ENCODE peak calls at places on chromosomes 12 and 14, in five cellular contexts. K is neural crest cell; M is fibroblast of the aortic adventitia; N is left lung; X is CD4-positive, alpha-beta T cell. J is an unnamed sample.

GRCh38 chr12:57111046-57111698 is at the start of gene STAT6:
- DNase-seq in K (peak), M (peak), N (peak), X (peak), J (no peak)

GRCh38 chr14:63770187-63770807 is 42.4 kb upstream of the SGPP1 start:
- DNase-seq in K (peak), M (peak), N (no peak), X (peak), J (no peak)

GRCh38 chr12:25592725-25593495 is 39.8 kb upstream of the LMNTD1 start:
- DNase-seq in K (no peak), M (no peak), N (no peak), X (no peak), J (no peak)

GRCh38 chr14:49193365-49194050 is 392.7 kb downstream of the RPS29 start:
- DNase-seq in K (no peak), M (no peak), N (no peak), X (no peak), J (no peak)

GRCh38 chr12:14111230-14111865 is 129.9 kb upstream of the GRIN2B start:
- DNase-seq in K (no peak), M (no peak), N (no peak), X (no peak), J (no peak)

GRCh38 chr12:47343684-47344567 is 264.2 kb upstream of the AMIGO2 start:
- DNase-seq in K (no peak), M (peak), N (no peak), X (no peak), J (no peak)

GRCh38 chr12:133145981-133146380 is 15.6 kb downstream of the ZNF10 start:
- DNase-seq in K (no peak), M (no peak), N (no peak), X (no peak), J (no peak)

GRCh38 chr14:100822921-100823320 is 3.0 kb upstream of the MEG3 start:
- DNase-seq in K (no peak), M (no peak), N (no peak), X (no peak), J (peak)

GRCh38 chr12:117507547-117507946 is 146.1 kb upstream of the NOS1 start:
- DNase-seq in K (no peak), M (no peak), N (no peak), X (no peak), J (no peak)

GRCh38 chr14:49505026-49505766 is 81.0 kb downstream of the RPS29 start:
- DNase-seq in K (no peak), M (no peak), N (no peak), X (no peak), J (no peak)

GRCh38 chr12:38954119-38954746 is 48.8 kb upstream of the CPNE8 start:
- DNase-seq in K (no peak), M (no peak), N (no peak), X (no peak), J (no peak)

GRCh38 chr14:100629696-100630095 is 42.5 kb upstream of the BEGAIN start:
- DNase-seq in K (no peak), M (no peak), N (no peak), X (no peak), J (no peak)

GRCh38 chr12:46950116-46950515 is 124.3 kb upstream of the SLC38A4 start:
- DNase-seq in K (no peak), M (no peak), N (no peak), X (no peak), J (no peak)

GRCh38 chr14:99129211-99129696 is 142.7 kb downstream of the BCL11B start:
- DNase-seq in K (no peak), M (no peak), N (no peak), X (no peak), J (peak)

GRCh38 chr14:96501383-96501745 is 818 bp upstream of the PAPOLA start:
- DNase-seq in K (no peak), M (no peak), N (no peak), X (no peak), J (no peak)

GRCh38 chr12:113261847-113262470 is 40.7 kb downstream of the TPCN1 start:
- DNase-seq in K (no peak), M (no peak), N (peak), X (no peak), J (no peak)

GRCh38 chr12:48034835-48035805 is 30.8 kb upstream of the COL2A1 start:
- DNase-seq in K (no peak), M (no peak), N (no peak), X (no peak), J (no peak)

GRCh38 chr12:62319058-62319457 is 58.9 kb downstream of the USP15 start:
- DNase-seq in K (no peak), M (no peak), N (no peak), X (no peak), J (no peak)

GRCh38 chr12:124428792-124429281 is 133.9 kb downstream of the RFLNA start:
- DNase-seq in K (no peak), M (no peak), N (no peak), X (no peak), J (no peak)

GRCh38 chr12:23259558-23259957 is 634.6 kb downstream of the ETNK1 start:
- DNase-seq in K (no peak), M (no peak), N (no peak), X (no peak), J (no peak)

GRCh38 chr14:74610199-74610865 is 1.7 kb downstream of the LTBP2 start:
- DNase-seq in K (no peak), M (no peak), N (no peak), X (no peak), J (no peak)

GRCh38 chr14:23141706-23142467 is 22.8 kb upstream of the CEBPE start:
- DNase-seq in K (no peak), M (peak), N (peak), X (no peak), J (peak)

GRCh38 chr14:57052705-57053302 is 215.9 kb downstream of the EXOC5 start:
- DNase-seq in K (no peak), M (no peak), N (no peak), X (no peak), J (no peak)

GRCh38 chr14:57046175-57046574 is 222.5 kb downstream of the EXOC5 start:
- DNase-seq in K (no peak), M (no peak), N (no peak), X (no peak), J (no peak)

GRCh38 chr14:57049848-57050247 is 218.9 kb downstream of the EXOC5 start:
- DNase-seq in K (no peak), M (no peak), N (no peak), X (no peak), J (no peak)

GRCh38 chr14:57051633-57052032 is 217.1 kb downstream of the EXOC5 start:
- DNase-seq in K (no peak), M (no peak), N (no peak), X (no peak), J (no peak)
- TF ChIP-seq CTCF in K (no peak), M (no peak), N (no peak), X (no peak), J (no peak)

DNA sequence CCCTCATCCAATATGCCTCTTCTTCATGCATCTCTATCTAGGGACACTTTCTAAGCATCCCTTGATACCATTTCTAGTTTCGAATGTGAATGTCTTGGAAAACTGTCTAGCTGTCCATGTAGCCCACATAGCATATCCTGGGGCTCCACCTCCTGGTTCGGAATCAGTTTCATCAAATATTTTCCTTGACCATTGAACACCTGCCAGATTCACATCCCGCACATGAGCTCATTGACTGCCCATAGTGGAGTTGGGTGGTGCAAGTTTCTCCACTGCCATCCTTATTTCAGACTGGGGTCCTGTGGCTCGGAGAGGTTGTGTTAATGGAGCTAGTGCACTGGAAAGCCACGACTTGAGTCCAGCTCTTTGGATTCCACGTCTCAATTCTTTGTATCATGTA is 58.6 kb upstream of the TMEM263 start:
- DNase-seq in K (no peak), M (peak), N (no peak), X (no peak), J (no peak)
- TF ChIP-seq CTCF in K (no peak), M (no peak), N (no peak), X (no peak), J (no peak)

DNA sequence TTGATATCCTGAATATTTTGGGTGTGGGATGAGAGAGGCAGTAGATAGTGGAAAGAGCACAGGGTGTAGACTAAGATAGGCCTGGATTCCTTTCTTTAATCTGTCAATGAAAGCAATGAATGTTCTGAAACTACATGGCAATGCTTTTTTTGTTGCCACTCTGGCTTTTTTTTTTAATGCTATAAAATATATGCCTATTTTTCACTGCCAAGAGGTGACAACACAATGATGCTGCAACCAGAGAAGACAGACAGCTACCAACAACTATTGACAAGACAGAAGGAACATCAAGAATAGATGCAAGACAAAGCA is 9.4 kb downstream of the ANG start:
- DNase-seq in K (no peak), M (no peak), N (no peak), X (no peak), J (no peak)
- TF ChIP-seq CTCF in K (no peak), M (no peak), N (no peak), X (peak), J (no peak)

GRCh38 chr12:123149828-123150272 is 1.0 kb downstream of the PITPNM2 start:
- DNase-seq in K (no peak), M (no peak), N (no peak), X (no peak), J (no peak)

GRCh38 chr12:123151679-123152454 is 977 bp upstream of the PITPNM2 start:
- DNase-seq in K (no peak), M (no peak), N (no peak), X (no peak), J (no peak)

GRCh38 chr12:123152823-123153222 is 1.9 kb upstream of the PITPNM2 start:
- DNase-seq in K (no peak), M (no peak), N (no peak), X (no peak), J (no peak)

GRCh38 chr12:123150273-123150803 is 552 bp downstream of the PITPNM2 start:
- DNase-seq in K (peak), M (no peak), N (no peak), X (peak), J (peak)

DNA sequence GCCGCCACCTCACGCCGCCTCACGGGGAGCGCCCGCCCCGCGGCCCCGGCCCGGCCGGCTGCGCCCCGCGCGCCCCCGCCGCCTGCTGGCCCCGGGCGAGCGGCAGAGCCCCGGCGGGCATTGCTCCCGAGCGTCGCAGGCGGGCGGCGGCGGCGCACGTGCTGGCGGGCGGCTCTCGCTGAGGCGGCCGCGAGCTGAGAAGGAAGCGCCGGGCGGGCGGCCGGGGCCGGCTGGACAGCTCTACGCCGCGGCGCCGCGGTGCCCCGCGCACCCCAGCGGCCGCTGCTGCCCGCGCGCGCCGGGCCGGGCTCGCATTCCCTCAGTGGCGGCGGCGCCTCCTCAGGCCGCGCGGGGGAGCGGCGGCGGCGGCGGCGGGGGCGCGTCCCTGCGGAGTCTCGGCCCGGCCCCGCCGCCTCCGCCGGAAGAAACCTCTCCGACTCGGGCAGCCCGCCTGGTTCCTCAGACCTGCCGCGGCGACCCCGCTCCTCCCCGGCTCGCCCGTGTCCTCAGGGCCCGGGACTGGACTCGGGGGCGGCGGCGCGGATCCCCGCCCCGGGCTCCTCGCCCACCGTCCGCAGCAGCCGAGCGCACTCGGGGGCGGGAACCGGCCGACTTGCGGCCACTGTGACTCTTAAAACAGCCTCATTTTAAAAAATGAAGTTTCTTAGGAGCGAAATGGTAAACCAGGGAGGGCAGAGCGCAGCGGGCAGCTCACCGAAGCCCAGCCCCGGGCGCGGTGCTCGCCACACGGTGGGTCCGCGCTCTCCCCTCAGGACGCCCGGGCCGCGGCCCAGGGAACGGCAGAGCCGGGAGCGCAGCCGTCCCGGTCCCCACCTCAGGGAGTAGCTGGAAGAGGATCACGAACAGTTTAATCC is at the start of gene PITPNM2:
- DNase-seq in K (peak), M (peak), N (peak), X (peak), J (peak)
- TF ChIP-seq CTCF in K (no peak), M (peak), N (no peak), X (no peak), J (no peak)

GRCh38 chr12:49188205-49188915 is 520 bp downstream of the TUBA1A start:
- DNase-seq in K (peak), M (peak), N (peak), X (peak), J (peak)
- TF ChIP-seq CTCF in K (peak), M (no peak), N (no peak), X (no peak), J (no peak)

GRCh38 chr12:121420109-121420508 is 20.2 kb downstream of the RNF34 start:
- DNase-seq in K (no peak), M (no peak), N (no peak), X (no peak), J (no peak)
- TF ChIP-seq CTCF in K (no peak), M (no peak), N (no peak), X (no peak), J (no peak)

DNA sequence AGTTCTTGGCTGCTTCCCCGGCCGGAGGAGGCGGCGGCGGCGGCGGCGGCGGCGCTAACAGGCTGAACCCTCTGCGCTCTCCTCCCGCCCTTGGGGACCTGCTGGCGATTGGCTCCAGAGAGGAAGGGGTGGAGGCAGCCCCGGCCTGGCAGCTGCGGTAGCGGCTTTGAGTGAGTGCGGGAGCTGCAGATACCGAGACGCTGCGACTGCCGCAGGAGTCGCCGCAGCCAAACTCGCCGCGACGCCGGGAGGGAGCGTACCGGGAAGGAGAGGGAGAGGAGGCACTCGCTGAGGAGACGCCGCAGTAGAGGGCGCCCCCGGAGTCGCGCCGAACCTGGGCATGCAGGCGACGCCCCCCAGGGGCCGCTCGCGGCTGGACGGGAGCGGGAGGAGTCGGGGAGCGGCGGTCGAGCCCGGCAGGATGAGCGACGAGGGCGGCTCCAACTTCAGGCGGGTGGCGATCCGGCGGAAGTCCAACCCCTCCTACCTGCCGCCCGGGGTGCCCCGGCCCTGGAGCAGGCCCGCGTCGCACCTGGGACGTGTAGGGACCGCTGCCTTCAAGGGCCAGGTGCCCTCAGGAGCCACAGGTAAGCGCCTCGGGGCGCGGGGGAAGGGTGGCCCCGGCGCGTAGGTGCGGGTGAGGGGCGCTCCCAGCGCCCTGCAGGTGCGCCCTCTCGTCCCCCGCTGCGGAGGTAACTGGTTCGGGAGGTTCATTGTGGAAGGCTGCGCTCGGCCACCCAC is at the start of gene FGD4:
- DNase-seq in K (peak), M (peak), N (peak), X (peak), J (peak)
- TF ChIP-seq CTCF in K (peak), M (peak), N (peak), X (no peak), J (no peak)

DNA sequence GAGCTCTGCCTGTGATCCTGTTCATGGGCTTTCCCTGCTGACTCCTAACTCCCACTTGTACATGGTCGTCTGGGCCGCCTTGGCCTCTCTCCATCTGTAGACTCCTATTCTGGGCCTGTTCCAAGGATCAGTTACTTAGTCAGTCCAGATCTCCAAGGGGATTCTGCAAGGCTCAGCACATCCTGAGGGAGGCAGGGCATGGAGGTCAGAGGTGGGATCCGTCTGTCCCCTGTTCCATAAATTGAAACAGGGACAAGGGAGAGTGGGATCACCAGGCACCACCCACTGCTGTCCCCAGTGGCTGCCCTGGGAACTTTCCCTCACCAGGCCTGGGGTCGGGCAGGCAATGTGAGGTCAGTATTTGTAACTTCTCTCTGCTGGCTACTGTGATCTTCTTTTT is 43.5 kb downstream of the KCTD10 start:
- DNase-seq in K (no peak), M (no peak), N (no peak), X (no peak), J (no peak)
- TF ChIP-seq CTCF in K (no peak), M (peak), N (no peak), X (no peak), J (peak)